ENCODE peak calls at places on chromosome 15, in seven cellular contexts. F is stomach; M is GM13977; E is stimulated activated naive B cell treated with anti-CD40 and anti-IgM and Interleukin-4, amounts not matched to agents 10 μg/mL and 1 μg/mL and 100 μg/mL, for 72 hours; Q is Caki2; K is cardiac fibroblast; C is activated naive CD8-positive, alpha-beta T cell treated with anti-CD3 and anti-CD28 coated beads, Interleukin-2, amount 50 U/mL, for 24 hours. I is an unnamed sample.

GRCh38 chr15:33468740-33469139 is 158.0 kb downstream of the RYR3 start:
- DNase-seq in F (no peak), M (no peak), E (no peak), Q (no peak), K (no peak), C (no peak), I (no peak)

GRCh38 chr15:90479656-90480055 is 50.1 kb upstream of the CRTC3 start:
- DNase-seq in F (peak; percentile 34), M (no peak), E (no peak), Q (no peak), K (no peak), C (no peak), I (peak; percentile 64)

GRCh38 chr15:31442203-31443090 is 115.8 kb downstream of the KLF13 start:
- DNase-seq in F (peak; percentile 42), M (no peak), E (no peak), Q (peak; percentile 35), K (peak; percentile 99), C (no peak), I (no peak)

GRCh38 chr15:57994468-57995154 is 70.9 kb downstream of the ALDH1A2 start:
- DNase-seq in F (no peak), M (no peak), E (no peak), Q (no peak), K (no peak), C (no peak), I (no peak)

GRCh38 chr15:41647269-41647668 is 12.9 kb upstream of the MGA start:
- DNase-seq in F (no peak), M (no peak), E (no peak), Q (no peak), K (no peak), C (no peak), I (no peak)

GRCh38 chr15:71103102-71103676 is 12.1 kb upstream of the THSD4 start:
- DNase-seq in F (peak; percentile 62), M (peak; percentile 34), E (peak; percentile 3), Q (no peak), K (peak; percentile 69), C (no peak), I (peak; percentile 44)

GRCh38 chr15:50024183-50024795 is 94.7 kb downstream of the ATP8B4 start:
- DNase-seq in F (no peak), M (no peak), E (no peak), Q (no peak), K (no peak), C (no peak), I (no peak)

GRCh38 chr15:85826756-85827515 is 32.2 kb upstream of the KLHL25 start:
- DNase-seq in F (no peak), M (no peak), E (no peak), Q (no peak), K (peak; percentile 17), C (no peak), I (no peak)

GRCh38 chr15:70512772-70513362 is 250.5 kb downstream of the UACA start:
- DNase-seq in F (peak; percentile 50), M (peak; percentile 81), E (no peak), Q (no peak), K (peak; percentile 80), C (peak; percentile 68), I (no peak)

GRCh38 chr15:91237493-91237892 is 137.4 kb downstream of the SV2B start:
- DNase-seq in F (no peak), M (no peak), E (no peak), Q (no peak), K (no peak), C (no peak), I (no peak)

GRCh38 chr15:26460165-26460564 is 312.7 kb downstream of the GABRB3 start:
- DNase-seq in F (no peak), M (no peak), E (no peak), Q (no peak), K (no peak), C (no peak), I (no peak)

GRCh38 chr15:67048281-67049279 is 16.8 kb upstream of the SMAD3 start:
- DNase-seq in F (peak; percentile 92), M (no peak), E (no peak), Q (peak; percentile 94), K (peak; percentile 87), C (no peak), I (peak; percentile 91)

GRCh38 chr15:67335534-67336222 is 81.1 kb downstream of the IQCH start:
- DNase-seq in F (no peak), M (no peak), E (no peak), Q (no peak), K (no peak), C (no peak), I (no peak)

GRCh38 chr15:63417721-63418120 is 36.1 kb upstream of the CA12 start:
- DNase-seq in F (no peak), M (no peak), E (no peak), Q (no peak), K (no peak), C (no peak), I (no peak)

GRCh38 chr15:36785396-36785795 is 206.0 kb downstream of the CDIN1 start:
- DNase-seq in F (no peak), M (no peak), E (no peak), Q (no peak), K (no peak), C (no peak), I (no peak)

GRCh38 chr15:90177012-90177411 is 24.1 kb upstream of the SEMA4B start:
- DNase-seq in F (no peak), M (no peak), E (no peak), Q (no peak), K (no peak), C (no peak), I (no peak)

GRCh38 chr15:82305621-82306048 is 43.0 kb downstream of the SAXO2 start:
- DNase-seq in F (no peak), M (no peak), E (no peak), Q (no peak), K (no peak), C (no peak), I (no peak)

GRCh38 chr15:61796056-61796455 is 264.2 kb downstream of the VPS13C start:
- DNase-seq in F (no peak), M (no peak), E (no peak), Q (no peak), K (peak; percentile 90), C (no peak), I (no peak)

GRCh38 chr15:71152542-71152941 is 37.3 kb downstream of the THSD4 start:
- DNase-seq in F (no peak), M (no peak), E (no peak), Q (no peak), K (no peak), C (no peak), I (peak; percentile 82)

GRCh38 chr15:77596821-77597803 is 35.6 kb downstream of the LINGO1 start:
- DNase-seq in F (no peak), M (no peak), E (no peak), Q (no peak), K (no peak), C (no peak), I (no peak)

GRCh38 chr15:25624504-25625172 is 185.8 kb upstream of the UBE3A start:
- DNase-seq in F (no peak), M (no peak), E (no peak), Q (no peak), K (no peak), C (no peak), I (no peak)

GRCh38 chr15:32844118-32844711 is 126.4 kb downstream of the GREM1 start:
- DNase-seq in F (no peak), M (peak; percentile 36), E (no peak), Q (no peak), K (peak; percentile 75), C (no peak), I (no peak)

GRCh38 chr15:80418892-80419537 is 14.8 kb downstream of the ARNT2 start:
- DNase-seq in F (no peak), M (no peak), E (no peak), Q (peak; percentile 44), K (peak; percentile 67), C (peak; percentile 4), I (peak; percentile 31)